ENCODE peak calls at places on chromosomes 16 and 17, in four cellular contexts. L is NCI-H1092 treated with DMSO at 0.1 percent for 48 hours; N is transverse colon; A is CD4-positive, alpha-beta T cell. J is an unnamed sample.

GRCh38 chr17:76687278-76688164 is 23.2 kb downstream of the MXRA7 start:
- DNase-seq in L (no peak), N (no peak), A (no peak), J (no peak)

GRCh38 chr17:53722407-53722806 is 100.3 kb upstream of the KIF2B start:
- DNase-seq in L (no peak), N (no peak), A (no peak), J (no peak)

GRCh38 chr16:81748476-81749198 is 30.5 kb upstream of the PLCG2 start:
- DNase-seq in L (no peak), N (no peak), A (no peak), J (peak)

GRCh38 chr16:12573730-12574383 is 229.8 kb downstream of the CPPED1 start:
- DNase-seq in L (peak), N (peak), A (peak), J (peak)

GRCh38 chr17:13757871-13758270 is 156.1 kb upstream of the HS3ST3A1 start:
- DNase-seq in L (no peak), N (no peak), A (no peak), J (no peak)

GRCh38 chr17:72826602-72827001 is 265.9 kb downstream of the SLC39A11 start:
- DNase-seq in L (no peak), N (no peak), A (no peak), J (no peak)

GRCh38 chr16:88394426-88394825 is 11.7 kb downstream of the ZNF469 start:
- DNase-seq in L (no peak), N (no peak), A (no peak), J (no peak)

GRCh38 chr16:78961464-78961863 is 639.1 kb downstream of the MAF start:
- DNase-seq in L (no peak), N (no peak), A (no peak), J (peak)